ENCODE peak calls at places on chromosome 1, in seven cellular contexts. S is tibial artery; Y is CD4-positive, CD25-positive, alpha-beta regulatory T cell; E is left lung; Z is aorta; Q is lower lobe of right lung; T is neuronal stem cell. C is an unnamed sample.

GRCh38 chr1:206001476-206001888 is 1.7 kb downstream of the RAB7B start:
- DNase-seq in S (peak; percentile 62), Y (no peak), E (peak; percentile 75), Z (peak; percentile 74), Q (no peak), T (no peak), C (peak; percentile 62)

GRCh38 chr1:28666806-28667205 is 1.8 kb upstream of the GMEB1 start:
- DNase-seq in S (no peak), Y (no peak), E (no peak), Z (no peak), Q (no peak), T (no peak), C (no peak)

GRCh38 chr1:214427871-214428277 is 123.5 kb downstream of the PTPN14 start:
- DNase-seq in S (no peak), Y (peak; percentile 96), E (no peak), Z (no peak), Q (no peak), T (no peak), C (no peak)

GRCh38 chr1:233252436-233252835 is 43.1 kb downstream of the PCNX2 start:
- DNase-seq in S (peak; percentile 30), Y (no peak), E (no peak), Z (peak; percentile 56), Q (peak; percentile 53), T (no peak), C (no peak)

GRCh38 chr1:6241887-6242740 is 1.9 kb upstream of the HES3 start:
- DNase-seq in S (no peak), Y (no peak), E (no peak), Z (no peak), Q (no peak), T (no peak), C (no peak)

GRCh38 chr1:184494929-184495328 is 108.1 kb downstream of the C1orf21 start:
- DNase-seq in S (no peak), Y (no peak), E (no peak), Z (no peak), Q (no peak), T (no peak), C (no peak)

GRCh38 chr1:59258412-59259032 is 38.4 kb upstream of the FGGY start:
- DNase-seq in S (no peak), Y (no peak), E (no peak), Z (no peak), Q (no peak), T (no peak), C (no peak)

GRCh38 chr1:21346304-21347071 is 56.2 kb upstream of the ECE1 start:
- DNase-seq in S (no peak), Y (no peak), E (no peak), Z (no peak), Q (no peak), T (no peak), C (no peak)

GRCh38 chr1:59332983-59333382 is 36.1 kb downstream of the FGGY start:
- DNase-seq in S (no peak), Y (peak; percentile 50), E (no peak), Z (no peak), Q (no peak), T (no peak), C (no peak)

GRCh38 chr1:29240400-29240837 is 4.1 kb downstream of the PTPRU start:
- DNase-seq in S (no peak), Y (no peak), E (no peak), Z (no peak), Q (no peak), T (no peak), C (no peak)

GRCh38 chr1:64546018-64546417 is 76.1 kb downstream of the CACHD1 start:
- DNase-seq in S (no peak), Y (no peak), E (no peak), Z (no peak), Q (no peak), T (peak; percentile 9), C (no peak)

GRCh38 chr1:230230948-230231738 is 164.1 kb downstream of the GALNT2 start:
- DNase-seq in S (no peak), Y (peak; percentile 26), E (peak; percentile 55), Z (no peak), Q (no peak), T (no peak), C (no peak)

GRCh38 chr1:230233786-230234185 is 166.7 kb downstream of the GALNT2 start:
- DNase-seq in S (no peak), Y (no peak), E (no peak), Z (no peak), Q (no peak), T (no peak), C (no peak)

GRCh38 chr1:230230273-230230672 is 163.2 kb downstream of the GALNT2 start:
- DNase-seq in S (no peak), Y (no peak), E (no peak), Z (peak; percentile 68), Q (no peak), T (no peak), C (peak; percentile 57)

GRCh38 chr1:230231739-230232075 is 164.7 kb downstream of the GALNT2 start:
- DNase-seq in S (peak; percentile 82), Y (peak; percentile 33), E (peak; percentile 87), Z (peak; percentile 87), Q (peak; percentile 91), T (no peak), C (peak; percentile 64)

DNA sequence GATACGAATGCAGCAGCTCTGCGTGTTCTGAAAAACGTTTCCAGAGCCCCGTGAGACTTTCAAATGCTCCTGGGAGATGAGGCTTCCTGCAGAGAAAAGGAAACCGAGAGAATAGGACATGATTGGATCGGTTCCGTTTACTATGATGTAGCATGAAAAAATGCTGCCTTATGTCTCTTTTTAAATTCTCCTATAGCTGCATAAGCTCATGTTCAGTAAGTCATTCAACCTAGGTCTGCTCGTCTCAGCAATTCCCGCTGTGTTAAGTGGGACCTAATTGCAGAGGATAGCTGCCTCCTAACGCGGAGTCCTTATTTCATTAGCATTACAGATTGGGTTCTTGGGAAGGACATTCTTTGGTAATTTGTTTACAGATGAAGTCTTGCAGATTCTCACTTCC is 165.3 kb downstream of the GALNT2 start:
- DNase-seq in S (no peak), Y (no peak), E (no peak), Z (no peak), Q (no peak), T (no peak), C (no peak)
- H3K4me3 ChIP-seq in S (peak overlapping the region; percentile 34), Y (no peak overlapping the region), E (no peak overlapping the region), Z (no peak overlapping the region), Q (peak overlapping the region; percentile 27), T (no peak overlapping the region), C (no peak overlapping the region)

GRCh38 chr1:179440971-179441370 is 75.2 kb downstream of the AXDND1 start:
- DNase-seq in S (no peak), Y (no peak), E (no peak), Z (no peak), Q (no peak), T (no peak), C (no peak)

GRCh38 chr1:179441456-179441855 is 75.7 kb downstream of the AXDND1 start:
- DNase-seq in S (no peak), Y (no peak), E (no peak), Z (no peak), Q (no peak), T (no peak), C (no peak)

DNA sequence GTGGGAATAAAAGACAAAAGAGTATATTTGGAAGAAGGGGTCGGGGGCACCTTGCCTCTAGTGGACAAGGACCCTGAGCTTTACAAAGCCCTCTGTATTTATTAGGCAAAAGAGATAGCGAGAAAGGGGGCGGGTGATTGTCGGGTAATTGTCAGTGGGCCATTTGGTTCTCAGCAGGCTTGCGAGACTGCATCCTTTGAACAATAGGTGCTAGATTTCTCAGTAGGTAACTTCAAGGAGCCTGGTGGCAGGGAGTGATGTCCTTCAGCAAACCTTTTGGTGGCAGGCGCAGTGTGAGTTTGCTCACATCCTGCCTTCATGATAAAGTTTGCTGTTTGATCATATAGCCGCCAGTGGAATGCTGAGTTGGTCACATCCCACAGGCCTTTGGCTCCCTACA is 71.4 kb downstream of the AXDND1 start:
- DNase-seq in S (no peak), Y (no peak), E (no peak), Z (no peak), Q (no peak), T (no peak), C (no peak)
- H3K9me3 ChIP-seq in S (no peaks in the 10 kb centered on the region), Y (no peaks in the 10 kb centered on the region), E (no peaks in the 10 kb centered on the region), Z (peaks cover 1% of the 10 kb centered on the region), Q (no peaks in the 10 kb centered on the region), T (no peaks in the 10 kb centered on the region), C (no peaks in the 10 kb centered on the region)

DNA sequence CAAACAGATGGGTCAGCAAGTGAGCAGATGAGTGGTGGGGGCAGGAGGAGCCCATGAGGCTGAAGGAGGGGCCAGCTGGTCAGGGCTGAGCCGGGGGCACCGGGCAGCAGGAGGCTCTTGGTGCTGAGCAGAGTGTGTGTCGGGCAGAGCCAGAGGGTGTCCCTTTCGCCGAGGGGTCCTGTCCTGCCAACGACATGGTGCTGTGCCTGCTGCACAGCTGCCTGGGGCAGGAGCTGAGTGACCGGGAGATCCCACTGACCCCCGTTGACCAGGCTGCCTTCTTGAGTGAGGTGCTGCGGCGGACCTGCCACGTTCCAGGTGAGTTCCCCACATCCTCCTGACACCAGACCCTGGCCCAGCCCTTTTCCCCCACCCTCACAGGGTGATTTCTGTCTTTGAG is 27.5 kb downstream of the HYI start:
- DNase-seq in S (no peak), Y (no peak), E (no peak), Z (no peak), Q (no peak), T (no peak), C (no peak)
- H3K36me3 ChIP-seq in S (peaks cover 70% of the 10 kb centered on the region), Y (peaks cover 83% of the 10 kb centered on the region), E (no peaks in the 10 kb centered on the region), Z (peaks cover 30% of the 10 kb centered on the region), Q (peaks cover 93% of the 10 kb centered on the region), T (peaks cover 95% of the 10 kb centered on the region), C (peaks cover 92% of the 10 kb centered on the region)

GRCh38 chr1:222546548-222547259 is 1.2 kb downstream of the HHIPL2 start:
- DNase-seq in S (no peak), Y (no peak), E (no peak), Z (peak; percentile 54), Q (no peak), T (no peak), C (no peak)

GRCh38 chr1:222547260-222547614 is 667 bp downstream of the HHIPL2 start:
- DNase-seq in S (no peak), Y (no peak), E (no peak), Z (no peak), Q (no peak), T (no peak), C (no peak)

GRCh38 chr1:222543817-222544216 is 4.1 kb downstream of the HHIPL2 start:
- DNase-seq in S (no peak), Y (no peak), E (no peak), Z (no peak), Q (no peak), T (no peak), C (no peak)

GRCh38 chr1:222546091-222546490 is 1.8 kb downstream of the HHIPL2 start:
- DNase-seq in S (no peak), Y (no peak), E (no peak), Z (no peak), Q (no peak), T (no peak), C (no peak)

DNA sequence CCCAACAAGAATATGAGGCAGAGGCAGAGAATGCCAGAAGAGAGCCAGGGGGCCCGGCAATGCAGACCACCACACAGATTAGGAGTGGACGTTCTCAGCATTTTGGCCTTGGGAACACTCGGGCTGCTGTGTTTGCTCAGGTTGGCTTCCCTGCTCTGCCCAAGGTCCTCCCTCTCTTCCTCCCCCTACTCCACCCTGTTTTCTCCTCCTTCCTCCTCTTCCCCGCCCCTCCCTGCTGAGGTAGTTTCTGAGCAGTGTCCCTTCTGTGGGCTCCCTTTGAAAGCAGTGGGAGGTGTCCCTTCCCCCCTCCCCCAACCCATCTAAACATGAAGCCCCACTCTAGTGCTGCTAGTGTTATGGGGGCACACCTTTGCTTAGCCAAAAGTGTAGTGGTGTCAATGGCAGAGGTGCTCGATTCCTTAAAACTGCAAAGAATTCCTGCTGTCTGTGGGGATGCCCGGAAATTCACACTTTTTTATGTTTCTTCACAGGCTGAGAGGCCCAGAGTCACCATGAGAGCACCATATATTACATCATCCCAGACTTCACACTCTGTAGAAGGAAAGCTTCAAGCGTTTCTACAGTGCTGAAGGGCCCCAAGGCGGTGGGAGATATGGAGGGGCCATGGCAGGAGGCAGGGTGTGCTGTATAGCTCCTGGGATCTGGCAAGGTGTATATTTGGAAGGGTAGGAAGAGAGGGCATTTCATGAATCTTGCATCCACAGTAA is at the start of gene HHIPL2:
- DNase-seq in S (no peak), Y (no peak), E (no peak), Z (no peak), Q (no peak), T (no peak), C (no peak)
- H3K4me3 ChIP-seq in S (no peak within 1 kb of the TSS), Y (no peak within 1 kb of the TSS), E (no peak within 1 kb of the TSS), Z (no peak within 1 kb of the TSS), Q (no peak within 1 kb of the TSS), T (no peak within 1 kb of the TSS), C (no peak within 1 kb of the TSS)

C was measured in adrenal gland.